ENCODE peak calls at places on chromosomes 11 and 22, in six cellular contexts. S is K562, M is GM12878, Z is H1, T is GM12892, L is HepG2. O is an unnamed sample.

GRCh38 chr22:43337946-43338345 is 5.2 kb downstream of the SCUBE1 start:
- DNase-seq in Z (no peak), S (no peak), T (no peak), M (no peak), L (no peak), O (no peak)

GRCh38 chr11:85710912-85711311 is 24.9 kb upstream of the CCDC89 start:
- DNase-seq in Z (no peak), M (no peak), T (no peak), L (no peak), S (no peak), O (no peak)

GRCh38 chr11:6920702-6921101 is at the start of gene OR2D3:
- DNase-seq in S (no peak), L (no peak), M (no peak), T (no peak), Z (no peak), O (no peak)

GRCh38 chr11:70556884-70557741 is 158.8 kb downstream of the CTTN start:
- DNase-seq in T (no peak), M (no peak), S (no peak), Z (no peak), L (no peak), O (no peak)

GRCh38 chr11:2314525-2315394 is 12.9 kb downstream of the TSPAN32 start:
- DNase-seq in L (no peak), T (no peak), S (peak), Z (no peak), M (no peak), O (no peak)

GRCh38 chr11:45161252-45162063 is 15.0 kb downstream of the PRDM11 start:
- DNase-seq in L (no peak), T (no peak), Z (no peak), M (no peak), S (no peak), O (no peak)

GRCh38 chr22:47045691-47046410 is 283.4 kb downstream of the TBC1D22A start:
- DNase-seq in L (no peak), T (no peak), M (no peak), S (no peak), Z (no peak), O (no peak)

GRCh38 chr22:38308791-38309498 is 8.3 kb downstream of the CSNK1E start:
- DNase-seq in S (no peak), M (no peak), T (no peak), Z (no peak), L (no peak), O (no peak)

GRCh38 chr22:19869497-19870152 is 15.0 kb upstream of the GNB1L start:
- DNase-seq in S (no peak), T (no peak), Z (peak), M (no peak), L (no peak), O (no peak)

GRCh38 chr22:24429411-24430365 is 2.3 kb downstream of the ADORA2A start:
- DNase-seq in S (no peak), T (no peak), Z (no peak), M (no peak), L (no peak), O (no peak)

GRCh38 chr11:76233936-76234703 is 27.8 kb upstream of the WNT11 start:
- DNase-seq in S (peak), T (peak), L (no peak), M (peak), Z (no peak), O (peak)

GRCh38 chr11:37926772-37927171 is 1328.7 kb upstream of the RAG2 start:
- DNase-seq in Z (no peak), S (no peak), T (no peak), M (no peak), L (no peak), O (no peak)

GRCh38 chr22:46934746-46935491 is 172.5 kb downstream of the TBC1D22A start:
- DNase-seq in S (peak), L (peak), M (peak), Z (peak), T (no peak), O (no peak)

GRCh38 chr22:48639896-48640732 is 1187.6 kb downstream of the BRD1 start:
- DNase-seq in S (no peak), Z (no peak), L (no peak), M (no peak), T (no peak), O (no peak)

GRCh38 chr11:110728883-110729282 is 16.6 kb upstream of the ARHGAP20 start:
- DNase-seq in T (no peak), S (no peak), M (no peak), L (no peak), Z (no peak), O (no peak)

GRCh38 chr11:250740-251299 is 14.0 kb downstream of the PSMD13 start:
- DNase-seq in Z (peak), L (no peak), S (peak), T (no peak), M (no peak), O (no peak)

GRCh38 chr11:75777461-75778110 is 9.0 kb downstream of the DGAT2 start:
- DNase-seq in Z (no peak), L (no peak), M (no peak), T (no peak), S (no peak), O (no peak)

GRCh38 chr11:126148317-126148716 is 63.1 kb downstream of the RPUSD4 start:
- DNase-seq in T (no peak), Z (no peak), L (no peak), M (no peak), S (no peak), O (no peak)

GRCh38 chr22:36257308-36257707 is 4.4 kb downstream of the APOL1 start:
- DNase-seq in Z (no peak), T (no peak), L (no peak), M (no peak), S (no peak), O (no peak)

GRCh38 chr22:36256474-36256873 is 3.5 kb downstream of the APOL1 start:
- DNase-seq in M (no peak), T (no peak), S (no peak), Z (no peak), L (no peak), O (no peak)

GRCh38 chr22:36257948-36258674 is 5.2 kb downstream of the APOL1 start:
- DNase-seq in M (no peak), L (no peak), T (no peak), S (no peak), Z (no peak), O (no peak)

GRCh38 chr22:36252754-36253522 is at the start of gene APOL1:
- DNase-seq in L (peak), T (no peak), M (peak), Z (no peak), S (peak), O (peak)

GRCh38 chr22:36253523-36254490 is 874 bp downstream of the APOL1 start:
- DNase-seq in Z (no peak), M (no peak), T (no peak), S (peak), L (no peak), O (no peak)
- TF ChIP-seq POLR2A in Z (no peak), M (no peak), T (no peak), S (no peak), L (no peak), O (no peak)

DNA sequence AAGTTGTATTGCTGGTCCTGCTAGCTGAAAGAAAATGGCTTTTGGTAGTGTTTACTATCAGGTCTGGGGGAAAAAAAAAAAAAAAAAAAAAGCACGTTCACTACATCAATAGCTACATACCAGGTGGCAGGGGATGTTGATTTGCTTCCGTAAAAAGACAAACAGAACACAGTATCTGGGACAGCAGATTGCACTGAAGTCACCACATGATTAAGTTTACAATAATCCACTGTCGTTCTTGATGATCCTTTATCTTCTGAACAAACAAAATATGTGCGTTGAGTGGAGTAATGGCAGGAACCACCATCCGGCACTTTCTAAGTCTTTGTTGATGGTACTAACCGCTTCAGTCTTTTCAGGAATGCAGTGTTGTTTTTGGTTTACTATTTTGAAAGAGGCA is 48.7 kb downstream of the DDX6 start:
- DNase-seq in Z (no peak), T (no peak), S (peak), M (no peak), L (peak), O (no peak)
- TF ChIP-seq TAF1 in Z (no peak), T (no peak), S (no peak), M (no peak), L (no peak), O (no peak)

DNA sequence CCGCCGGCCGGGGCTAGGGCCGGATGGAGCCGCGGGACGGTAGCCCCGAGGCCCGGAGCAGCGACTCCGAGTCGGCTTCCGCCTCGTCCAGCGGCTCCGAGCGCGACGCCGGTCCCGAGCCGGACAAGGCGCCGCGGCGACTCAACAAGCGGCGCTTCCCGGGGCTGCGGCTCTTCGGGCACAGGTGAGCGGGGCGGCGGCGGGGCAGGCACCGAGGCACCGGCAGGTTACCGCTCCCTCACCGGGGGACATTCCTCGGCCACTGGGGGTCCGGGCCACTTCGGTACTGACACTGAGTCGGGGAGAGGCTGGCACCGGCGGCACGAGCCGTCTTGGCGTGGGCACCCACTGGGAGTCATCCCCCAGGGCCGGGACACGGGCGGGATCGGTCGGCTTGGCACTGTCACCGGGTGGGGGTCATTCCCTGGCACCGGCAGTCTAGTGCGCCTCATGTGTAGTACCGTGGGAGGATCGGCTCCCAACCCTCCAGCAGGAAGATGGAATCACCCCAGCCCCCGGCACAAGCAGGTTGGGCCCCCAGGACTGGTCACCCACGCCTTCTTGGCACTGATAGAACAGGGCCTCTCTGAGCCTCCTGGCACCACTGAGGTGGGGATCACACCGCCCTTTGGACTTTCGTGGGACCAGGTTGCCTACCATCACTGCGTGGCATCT is 511 bp downstream of the DGKZ start:
- DNase-seq in S (no peak), T (no peak), L (no peak), Z (no peak), M (no peak), O (no peak)
- TF ChIP-seq POLR2A in S (no peak), T (no peak), L (no peak), Z (no peak), M (no peak), O (no peak)

GRCh38 chr11:65308281-65308891 is 6.3 kb upstream of the CDC42EP2 start:
- DNase-seq in L (no peak), S (no peak), M (no peak), Z (no peak), T (no peak), O (no peak)
- TF ChIP-seq TAF1 in L (no peak), S (no peak), M (no peak), Z (no peak), T (no peak), O (no peak)

GRCh38 chr11:1309498-1310314 is at the start of gene TOLLIP:
- DNase-seq in T (peak), S (peak), L (peak), Z (peak), M (peak), O (peak)
- TF ChIP-seq POLR2A in T (peak), S (peak), L (peak), Z (no peak), M (peak), O (peak)

GRCh38 chr11:61756452-61757212 is 4.2 kb downstream of the MYRF start:
- DNase-seq in M (peak), L (peak), Z (no peak), T (peak), S (peak), O (no peak)
- TF ChIP-seq TAF1 in M (no peak), L (peak), Z (no peak), T (no peak), S (no peak), O (no peak)

DNA sequence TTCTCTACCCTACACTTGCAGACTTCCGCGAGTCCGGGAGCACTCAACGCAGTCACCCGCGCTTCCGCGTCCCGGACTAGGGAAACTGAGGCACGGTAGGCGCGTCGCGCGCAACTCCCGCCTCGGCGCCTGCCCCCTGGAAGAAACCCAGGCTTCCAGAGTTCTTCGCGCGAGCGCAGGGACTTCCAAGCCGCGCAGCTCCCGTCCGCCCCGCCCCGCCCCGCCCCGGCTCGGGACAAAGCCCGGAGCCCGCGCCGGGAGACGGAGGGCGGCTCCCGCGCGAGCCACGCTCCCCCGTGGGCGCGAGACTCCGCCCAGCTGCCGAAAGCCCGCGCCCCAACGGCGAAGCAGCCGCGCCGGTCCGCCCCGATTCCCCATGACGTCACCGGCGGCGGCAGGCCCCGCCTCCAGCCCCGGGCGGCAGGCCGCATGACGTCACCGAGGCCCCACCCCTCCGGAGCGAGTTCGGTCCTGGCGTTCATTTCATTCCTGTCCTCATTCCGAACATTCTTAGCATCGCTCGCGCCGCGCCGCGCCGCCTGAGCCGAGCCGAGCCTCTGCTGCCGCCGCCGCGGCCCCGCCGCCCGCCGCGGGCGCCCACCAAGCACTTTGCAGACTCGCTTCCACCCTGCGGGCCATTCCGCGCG is at the start of gene TEAD1:
- DNase-seq in S (peak), T (peak), Z (peak), M (no peak), L (peak), O (peak)
- TF ChIP-seq POLR2A in S (peak), T (peak), Z (peak), M (no peak), L (no peak), O (no peak)

DNA sequence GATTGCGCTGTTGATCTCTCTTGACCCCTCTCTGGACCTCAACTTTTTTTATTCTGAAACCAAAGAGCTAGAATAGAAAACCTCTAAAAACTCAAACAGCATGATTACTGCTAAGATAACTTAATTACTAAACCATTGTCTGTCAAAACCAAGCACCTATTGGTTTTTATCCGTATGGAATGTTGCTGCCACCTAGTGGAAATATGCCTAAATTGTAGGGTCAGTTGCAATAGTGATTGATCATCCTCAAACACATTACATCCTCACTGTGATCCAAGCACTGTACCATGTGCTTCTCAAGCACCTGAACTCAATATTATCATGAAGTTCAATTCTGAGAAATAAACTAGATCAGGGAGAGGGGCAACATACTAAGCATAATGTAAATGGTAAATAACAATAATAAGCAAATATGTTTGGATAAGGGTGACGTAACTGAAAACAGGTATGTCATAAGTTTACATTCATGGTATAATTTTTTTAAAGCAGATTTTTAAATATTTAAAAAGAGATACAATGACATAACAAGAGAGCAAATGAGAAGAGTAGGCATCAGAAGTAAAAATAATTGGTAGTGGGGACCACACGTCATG is 3.8 kb upstream of the OR5A2 start:
- DNase-seq in M (peak), S (peak), T (peak), L (peak), Z (peak), O (peak)
- TF ChIP-seq TAF1 in M (no peak), S (no peak), T (no peak), L (no peak), Z (no peak), O (no peak)